ENCODE peak calls at places on chromosomes 1 and 21, in seven cellular contexts. J is mesendoderm, O is H9, E is neuronal stem cell, Y is mesenchymal stem cell, W is H1, T is trophoblast cell. R is an unnamed sample.

GRCh38 chr21:44582980-44583799 is 2.8 kb upstream of the KRTAP10-5 start:
- DNase-seq in J (no peak), O (no peak), E (peak), Y (no peak), W (no peak), T (no peak), R (no peak)

GRCh38 chr1:153527023-153527724 is 8.6 kb downstream of the S100A6 start:
- DNase-seq in J (peak), O (peak), E (no peak), Y (no peak), W (no peak), T (peak), R (peak)

GRCh38 chr1:37845781-37846180 is 13.6 kb downstream of the MTF1 start:
- DNase-seq in J (no peak), O (no peak), E (no peak), Y (no peak), W (no peak), T (no peak), R (no peak)

GRCh38 chr1:94936861-94937620 is 10.1 kb upstream of the CNN3 start:
- DNase-seq in J (peak), O (no peak), E (no peak), Y (no peak), W (no peak), T (no peak), R (peak)

GRCh38 chr1:113226118-113226517 is 153.1 kb downstream of the LRIG2 start:
- DNase-seq in J (no peak), O (no peak), E (no peak), Y (no peak), W (no peak), T (no peak), R (no peak)

GRCh38 chr21:44298301-44298700 is 1.6 kb upstream of the PFKL start:
- DNase-seq in J (no peak), O (no peak), E (no peak), Y (no peak), W (no peak), T (peak), R (peak)

GRCh38 chr1:71295340-71295739 is 214.5 kb upstream of the ZRANB2 start:
- DNase-seq in J (no peak), O (no peak), E (no peak), Y (no peak), W (no peak), T (no peak), R (no peak)

GRCh38 chr1:199287632-199288031 is 648.8 kb downstream of the PTPRC start:
- DNase-seq in J (no peak), O (no peak), E (no peak), Y (no peak), W (no peak), T (no peak), R (peak)

GRCh38 chr1:43834280-43835140 is 99.1 kb upstream of the ARTN start:
- DNase-seq in J (no peak), O (no peak), E (no peak), Y (peak), W (no peak), T (peak), R (no peak)

GRCh38 chr1:9448132-9449105 is 90.8 kb upstream of the SLC25A33 start:
- DNase-seq in J (peak), O (no peak), E (no peak), Y (peak), W (no peak), T (peak), R (peak)

GRCh38 chr1:21532496-21532895 is 23.3 kb downstream of the ALPL start:
- DNase-seq in J (no peak), O (no peak), E (no peak), Y (no peak), W (no peak), T (no peak), R (no peak)

GRCh38 chr1:93471911-93472310 is 24.0 kb downstream of the FNBP1L start:
- DNase-seq in J (no peak), O (no peak), E (no peak), Y (peak), W (no peak), T (no peak), R (peak)

GRCh38 chr1:28915036-28915895 is 897 bp downstream of the EPB41 start:
- DNase-seq in J (peak), O (peak), E (peak), Y (peak), W (peak), T (peak), R (peak)

GRCh38 chr21:35075546-35075945 is 26.4 kb upstream of the RUNX1 start:
- DNase-seq in J (peak), O (no peak), E (no peak), Y (peak), W (no peak), T (no peak), R (peak)

GRCh38 chr1:54407957-54408700 is 1.9 kb upstream of the SSBP3 start:
- DNase-seq in J (peak), O (no peak), E (no peak), Y (peak), W (no peak), T (peak), R (peak)

GRCh38 chr1:197841828-197842573 is 60.4 kb upstream of the C1orf53 start:
- DNase-seq in J (no peak), O (no peak), E (no peak), Y (peak), W (no peak), T (no peak), R (peak)

GRCh38 chr1:43404353-43404752 is 14.7 kb downstream of the SZT2 start:
- DNase-seq in J (no peak), O (no peak), E (no peak), Y (no peak), W (no peak), T (no peak), R (no peak)

GRCh38 chr21:33325222-33326067 is 675 bp downstream of the IFNAR1 start:
- DNase-seq in J (peak), O (no peak), E (peak), Y (peak), W (no peak), T (peak), R (peak)

GRCh38 chr1:85343213-85343611 is 66.8 kb upstream of the BCL10 start:
- DNase-seq in J (no peak), O (no peak), E (no peak), Y (no peak), W (no peak), T (no peak), R (no peak)

GRCh38 chr1:170623171-170623570 is 40.8 kb upstream of the PRRX1 start:
- DNase-seq in J (peak), O (no peak), E (no peak), Y (peak), W (no peak), T (peak), R (peak)

GRCh38 chr1:109135940-109136339 is 22.0 kb downstream of the ELAPOR1 start:
- DNase-seq in J (no peak), O (no peak), E (no peak), Y (no peak), W (no peak), T (no peak), R (no peak)

GRCh38 chr1:22728751-22729399 is 18.2 kb downstream of the EPHB2 start:
- DNase-seq in J (no peak), O (no peak), E (no peak), Y (peak), W (no peak), T (no peak), R (peak)

GRCh38 chr1:201454568-201454967 is 14.4 kb downstream of the PHLDA3 start:
- DNase-seq in J (no peak), O (no peak), E (no peak), Y (no peak), W (no peak), T (no peak), R (no peak)

GRCh38 chr1:162530318-162530984 is 31.1 kb upstream of the UAP1 start:
- DNase-seq in J (peak), O (peak), E (peak), Y (no peak), W (peak), T (no peak), R (peak)

GRCh38 chr1:52028328-52028727 is 5.3 kb downstream of the KTI12 start:
- DNase-seq in J (no peak), O (no peak), E (no peak), Y (no peak), W (no peak), T (no peak), R (no peak)

GRCh38 chr1:245070836-245071615 is 83.8 kb upstream of the KIF26B start:
- DNase-seq in J (no peak), O (no peak), E (no peak), Y (no peak), W (no peak), T (peak), R (no peak)

GRCh38 chr1:234396871-234397270 is 23.6 kb downstream of the COA6 start:
- DNase-seq in J (no peak), O (no peak), E (no peak), Y (no peak), W (no peak), T (no peak), R (no peak)

GRCh38 chr1:60833173-60833572 is 249.2 kb upstream of the NFIA start:
- DNase-seq in J (no peak), O (no peak), E (no peak), Y (no peak), W (no peak), T (no peak), R (no peak)

GRCh38 chr1:90358448-90358847 is 358.7 kb downstream of the BARHL2 start:
- DNase-seq in J (no peak), O (no peak), E (no peak), Y (no peak), W (no peak), T (no peak), R (no peak)

GRCh38 chr1:47187926-47188250 is 1.9 kb downstream of the PDZK1IP1 start:
- DNase-seq in J (no peak), O (no peak), E (no peak), Y (no peak), W (no peak), T (no peak), R (no peak)

GRCh38 chr1:93705897-93706500 is 24.4 kb upstream of the BCAR3 start:
- DNase-seq in J (peak), O (peak), E (no peak), Y (no peak), W (no peak), T (no peak), R (peak)

GRCh38 chr1:230068952-230069684 is 2.1 kb downstream of the GALNT2 start:
- DNase-seq in J (peak), O (no peak), E (no peak), Y (peak), W (no peak), T (no peak), R (no peak)

GRCh38 chr1:172893146-172893841 is 157.4 kb downstream of the TNFSF18 start:
- DNase-seq in J (no peak), O (no peak), E (no peak), Y (no peak), W (no peak), T (peak), R (no peak)

GRCh38 chr1:232473319-232473718 is 156.6 kb downstream of the SIPA1L2 start:
- DNase-seq in J (peak), O (peak), E (peak), Y (peak), W (no peak), T (no peak), R (peak)

GRCh38 chr1:94416901-94417701 is 1.1 kb upstream of the ABCD3 start:
- DNase-seq in J (peak), O (no peak), E (no peak), Y (peak), W (no peak), T (peak), R (peak)

GRCh38 chr1:210771131-210771530 is 362.8 kb downstream of the KCNH1 start:
- DNase-seq in J (no peak), O (no peak), E (no peak), Y (no peak), W (no peak), T (no peak), R (no peak)
- H3K4ac ChIP-seq in J (no peak), O (no peak), E (no peak), Y (no peak), W (no peak), T (no peak), R (no peak)

DNA sequence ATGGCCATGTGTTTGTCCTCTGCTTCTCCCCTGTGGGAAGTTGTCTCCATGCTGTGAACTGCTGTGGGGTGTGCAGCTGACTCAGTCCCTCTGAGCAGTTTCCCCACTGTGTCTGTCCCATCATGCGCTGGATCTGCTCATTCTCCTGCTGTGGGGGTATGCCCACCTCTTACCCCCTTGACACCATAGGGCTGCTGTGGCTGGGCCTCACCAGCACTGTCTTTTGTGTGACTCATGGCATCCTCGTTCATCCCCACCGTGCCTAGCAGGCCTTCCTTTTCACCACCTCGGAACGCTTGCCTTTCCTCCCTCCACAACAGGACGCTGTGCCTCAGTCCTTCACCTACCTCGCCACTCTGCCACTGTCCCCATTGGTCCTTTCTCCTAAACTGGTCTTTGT is 27.3 kb downstream of the VANGL2 start:
- DNase-seq in J (no peak), O (no peak), E (no peak), Y (no peak), W (no peak), T (no peak), R (no peak)
- H3K9ac ChIP-seq in J (no peak), O (no peak), E (no peak), Y (no peak), W (no peak), T (no peak), R (no peak)

GRCh38 chr1:161159915-161160248 is 582 bp downstream of the USP21 start:
- DNase-seq in J (no peak), O (no peak), E (no peak), Y (no peak), W (no peak), T (no peak), R (no peak)
- H3K4ac ChIP-seq in J (peak), O (no peak), E (no peak), Y (peak), W (no peak), T (peak), R (peak)

GRCh38 chr1:15328245-15328784 is 81.3 kb downstream of the FHAD1 start:
- DNase-seq in J (no peak), O (no peak), E (no peak), Y (no peak), W (no peak), T (no peak), R (no peak)
- H3K9ac ChIP-seq in J (no peak), O (no peak), E (no peak), Y (peak), W (no peak), T (no peak), R (no peak)

GRCh38 chr1:183251959-183252450 is 65.9 kb downstream of the LAMC2 start:
- DNase-seq in J (no peak), O (peak), E (no peak), Y (no peak), W (no peak), T (no peak), R (no peak)

GRCh38 chr1:183249941-183250452 is 63.9 kb downstream of the LAMC2 start:
- DNase-seq in J (no peak), O (no peak), E (no peak), Y (no peak), W (no peak), T (no peak), R (no peak)

GRCh38 chr1:183247931-183248330 is 61.9 kb downstream of the LAMC2 start:
- DNase-seq in J (no peak), O (no peak), E (no peak), Y (no peak), W (no peak), T (no peak), R (no peak)

GRCh38 chr1:183248989-183249691 is 63.1 kb downstream of the LAMC2 start:
- DNase-seq in J (no peak), O (no peak), E (no peak), Y (no peak), W (no peak), T (no peak), R (no peak)

GRCh38 chr1:183251101-183251958 is 65.3 kb downstream of the LAMC2 start:
- DNase-seq in J (no peak), O (peak), E (no peak), Y (no peak), W (no peak), T (no peak), R (no peak)
- H3K4ac ChIP-seq in J (no peak), O (no peak), E (no peak), Y (no peak), W (no peak), T (no peak), R (no peak)

GRCh38 chr1:220808501-220809186 is 21.9 kb downstream of the MTARC1 start:
- DNase-seq in J (no peak), O (no peak), E (no peak), Y (peak), W (no peak), T (no peak), R (no peak)
- H3K9ac ChIP-seq in J (no peak), O (no peak), E (no peak), Y (no peak), W (no peak), T (no peak), R (no peak)

DNA sequence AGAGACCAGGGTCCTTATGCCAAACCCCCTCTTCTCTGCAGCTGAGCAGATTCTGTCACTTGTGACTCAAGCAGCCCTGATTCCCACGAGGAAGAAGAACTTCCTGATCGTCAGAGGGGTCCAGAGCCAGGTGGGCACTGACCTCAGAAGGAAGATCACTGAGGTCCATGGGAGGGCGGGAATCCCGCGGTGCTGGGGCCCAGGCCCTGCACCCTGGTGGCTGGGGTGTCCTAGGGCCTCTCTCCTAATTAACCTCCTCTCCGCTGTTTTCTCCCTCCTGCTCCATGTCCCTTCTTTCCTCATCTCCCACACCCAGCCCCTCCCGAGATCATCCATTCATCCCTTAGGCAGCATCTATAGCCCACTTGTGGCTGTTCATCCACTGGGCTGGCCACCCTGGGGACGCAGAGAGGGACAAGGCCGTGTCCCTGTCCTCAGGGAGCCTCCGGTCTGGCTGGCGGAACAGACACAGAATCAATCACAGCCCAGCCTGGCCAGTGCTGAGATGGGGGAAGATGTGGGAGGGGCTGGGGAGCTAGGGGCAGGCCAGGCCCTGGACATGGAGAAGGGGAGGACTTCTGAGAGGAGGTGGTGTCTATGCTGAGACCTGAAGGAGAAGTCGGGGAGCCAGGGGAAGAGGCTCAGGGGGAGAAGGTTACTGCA is 638.3 kb downstream of the MATN1 start:
- DNase-seq in J (peak), O (no peak), E (no peak), Y (peak), W (no peak), T (no peak), R (no peak)
- H3K4ac ChIP-seq in J (no peak), O (no peak), E (peak), Y (no peak), W (no peak), T (no peak), R (peak)

GRCh38 chr1:238484121-238484520 is 593.4 kb upstream of the ZP4 start:
- DNase-seq in J (no peak), O (no peak), E (no peak), Y (no peak), W (no peak), T (no peak), R (peak)
- H3K9ac ChIP-seq in J (no peak), O (no peak), E (no peak), Y (peak), W (no peak), T (no peak), R (no peak)